ENCODE peak calls at places on chromosomes 6 and 20, in eight cellular contexts. V, W, G, Q, R, P, U and M are unnamed samples. For H3K27me3, the result is how much of the 10 kb centered on the place peaks cover.

GRCh38 chr20:18727032-18727508 is 86.5 kb upstream of the SCP2D1 start:
- DNase-seq in W (peak), Q (no peak), V (no peak), R (no peak), G (no peak), P (peak), U (no peak), M (no peak)

GRCh38 chr6:139368661-139369060 is 5.8 kb downstream of the CITED2 start:
- DNase-seq in V (no peak), G (no peak), U (peak), W (no peak), R (no peak), P (no peak), Q (no peak), M (no peak)

GRCh38 chr6:34237316-34237721 is 646 bp downstream of the HMGA1 start:
- DNase-seq in Q (peak), R (no peak), V (no peak), U (no peak), G (peak), W (peak), P (peak), M (no peak)

GRCh38 chr6:32664827-32665362 is 1.6 kb downstream of the HLA-DQB1 start:
- DNase-seq in G (no peak), W (no peak), P (no peak), Q (peak), V (no peak), R (no peak), U (peak), M (no peak)

GRCh38 chr6:134873500-134874388 is 76.2 kb downstream of the ALDH8A1 start:
- DNase-seq in W (no peak), U (no peak), Q (no peak), G (no peak), R (no peak), P (peak), V (no peak), M (no peak)

GRCh38 chr6:161135695-161136591 is 137.9 kb downstream of the AGPAT4 start:
- DNase-seq in V (no peak), R (no peak), P (no peak), U (peak), G (no peak), W (no peak), Q (no peak), M (no peak)

GRCh38 chr20:47673671-47673955 is 111.7 kb downstream of the SULF2 start:
- DNase-seq in R (no peak), Q (no peak), G (no peak), V (no peak), U (no peak), P (no peak), W (no peak), M (no peak)

GRCh38 chr6:154993026-154993425 is 2.1 kb upstream of the TIAM2 start:
- DNase-seq in W (no peak), G (no peak), P (no peak), R (no peak), Q (no peak), U (no peak), V (no peak), M (no peak)

GRCh38 chr6:75145211-75145610 is 60.6 kb downstream of the COL12A1 start:
- DNase-seq in U (no peak), G (no peak), V (no peak), R (no peak), P (no peak), W (no peak), Q (no peak), M (no peak)

GRCh38 chr6:151629791-151630190 is 136.0 kb downstream of the CCDC170 start:
- DNase-seq in V (no peak), P (no peak), W (peak), U (no peak), R (no peak), Q (no peak), G (no peak), M (no peak)

GRCh38 chr20:52154575-52154974 is 37.0 kb downstream of the ZFP64 start:
- DNase-seq in U (no peak), R (no peak), W (no peak), P (no peak), Q (no peak), G (no peak), V (no peak), M (no peak)

GRCh38 chr6:158018851-158019361 is 37.2 kb downstream of the SYNJ2 start:
- DNase-seq in Q (no peak), G (no peak), U (no peak), R (peak), W (no peak), V (peak), P (no peak), M (no peak)

GRCh38 chr6:95352064-95352463 is 225.3 kb upstream of the MANEA start:
- DNase-seq in G (no peak), Q (no peak), V (no peak), W (peak), U (no peak), P (no peak), R (no peak), M (no peak)

GRCh38 chr20:59020938-59021551 is 1.8 kb downstream of the TUBB1 start:
- DNase-seq in P (no peak), V (peak), U (no peak), W (peak), R (peak), Q (no peak), G (no peak), M (no peak)

GRCh38 chr20:37267684-37268313 is 6.2 kb upstream of the GHRH start:
- DNase-seq in P (no peak), W (no peak), Q (no peak), G (no peak), U (peak), V (no peak), R (no peak), M (no peak)

GRCh38 chr20:40464731-40465208 is 224.3 kb downstream of the MAFB start:
- DNase-seq in P (no peak), R (no peak), Q (no peak), G (no peak), U (no peak), V (no peak), W (no peak), M (no peak)

GRCh38 chr6:149895702-149896310 is 2.1 kb downstream of the RAET1E start:
- DNase-seq in R (peak), G (peak), V (peak), U (no peak), W (peak), P (no peak), Q (peak), M (no peak)

GRCh38 chr6:68040312-68040778 is 594.7 kb upstream of the ADGRB3 start:
- DNase-seq in W (no peak), U (peak), R (no peak), V (no peak), Q (no peak), P (no peak), G (no peak), M (no peak)

GRCh38 chr6:47631248-47632196 is 66.9 kb upstream of the ADGRF4 start:
- DNase-seq in P (no peak), W (peak), U (peak), V (peak), G (peak), Q (no peak), R (peak), M (peak)

GRCh38 chr6:116290799-116291198 is 11.1 kb upstream of the TSPYL1 start:
- DNase-seq in W (no peak), P (no peak), V (no peak), U (no peak), Q (no peak), G (no peak), R (no peak), M (no peak)

GRCh38 chr6:2763876-2764540 is 1.2 kb upstream of the WRNIP1 start:
- DNase-seq in G (peak), V (no peak), P (no peak), W (no peak), U (no peak), Q (no peak), R (no peak), M (no peak)

GRCh38 chr20:25465398-25465797 is 57.9 kb downstream of the GINS1 start:
- DNase-seq in G (no peak), Q (no peak), V (no peak), R (no peak), P (no peak), W (no peak), U (no peak), M (no peak)

GRCh38 chr6:187252-187840 is 104.9 kb upstream of the DUSP22 start:
- DNase-seq in W (no peak), R (no peak), U (no peak), V (no peak), P (no peak), G (no peak), Q (no peak), M (no peak)

GRCh38 chr6:79586548-79586947 is 44.6 kb upstream of the SH3BGRL2 start:
- DNase-seq in W (peak), Q (no peak), V (peak), U (peak), P (no peak), R (peak), G (peak), M (no peak)

GRCh38 chr20:21982559-21982958 is 277.1 kb downstream of the PAX1 start:
- DNase-seq in P (no peak), R (peak), G (no peak), U (no peak), Q (no peak), V (no peak), W (no peak), M (no peak)

GRCh38 chr6:77457720-77458349 is 5.5 kb downstream of the HTR1B start:
- DNase-seq in V (peak), Q (peak), G (peak), W (peak), P (no peak), U (peak), R (peak), M (peak)

GRCh38 chr6:12289655-12290489 is at the start of gene EDN1:
- DNase-seq in Q (peak), U (peak), G (peak), V (peak), W (peak), P (peak), R (peak), M (no peak)

GRCh38 chr6:130417951-130418350 is 52.1 kb downstream of the TMEM200A start:
- DNase-seq in R (peak), V (peak), Q (no peak), G (no peak), P (no peak), U (no peak), W (peak), M (no peak)

GRCh38 chr6:43948527-43949450 is 178.5 kb downstream of the MRPL14 start:
- DNase-seq in G (no peak), P (no peak), U (peak), W (no peak), V (peak), R (no peak), Q (no peak), M (no peak)

GRCh38 chr20:25705830-25706351 is 9.2 kb upstream of the ZNF337 start:
- DNase-seq in W (no peak), Q (no peak), P (no peak), G (no peak), U (no peak), V (no peak), R (no peak), M (no peak)

GRCh38 chr20:62366370-62367135 is 559 bp downstream of the LAMA5 start:
- DNase-seq in U (peak), W (peak), R (no peak), G (peak), Q (peak), V (no peak), P (no peak), M (no peak)

GRCh38 chr20:62368629-62369507 is 1.8 kb upstream of the LAMA5 start:
- DNase-seq in V (peak), W (peak), G (peak), U (peak), Q (no peak), R (no peak), P (no peak), M (no peak)

GRCh38 chr20:62367136-62367482 is at the start of gene LAMA5:
- DNase-seq in W (peak), U (peak), P (no peak), Q (peak), R (no peak), V (no peak), G (peak), M (no peak)

GRCh38 chr20:62368303-62368628 is 1.2 kb upstream of the LAMA5 start:
- DNase-seq in R (no peak), Q (no peak), V (no peak), G (no peak), W (no peak), P (no peak), U (no peak), M (no peak)

GRCh38 chr20:62367483-62368302 is 581 bp upstream of the LAMA5 start:
- DNase-seq in G (peak), U (peak), P (no peak), Q (no peak), R (no peak), V (no peak), W (peak), M (no peak)
- H3K4me3 ChIP-seq in G (peak), U (peak), P (peak), Q (peak), R (peak), V (no peak), W (peak), M (peak)

GRCh38 chr6:7246401-7247178 is 66.4 kb downstream of the SSR1 start:
- DNase-seq in U (peak), G (no peak), Q (no peak), P (no peak), W (no peak), R (no peak), V (no peak), M (no peak)
- TF ChIP-seq CTCF in U (peak), G (no peak), Q (no peak), P (no peak), W (no peak), R (peak), V (no peak), M (no peak)

DNA sequence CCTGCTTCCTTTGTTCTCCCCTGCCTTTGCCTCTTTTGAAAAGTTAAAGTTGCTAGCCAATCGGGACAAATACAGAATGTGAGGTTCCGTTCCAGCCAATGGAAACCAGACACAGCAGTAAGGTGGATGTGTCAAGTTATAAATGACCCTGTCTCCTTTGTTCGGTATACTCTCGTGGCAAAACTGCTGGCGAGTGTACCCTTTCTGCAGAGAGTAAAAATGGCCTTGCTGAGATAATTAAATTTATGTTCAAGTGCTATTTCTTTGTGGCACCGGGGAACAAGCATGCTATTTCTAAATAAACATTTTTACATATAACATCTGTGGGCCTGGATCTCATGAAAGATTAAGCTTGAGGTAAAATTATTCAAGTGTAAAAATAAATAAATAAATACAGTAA is 50.2 kb downstream of the RARS2 start:
- DNase-seq in Q (no peak), V (no peak), W (no peak), U (no peak), P (no peak), R (no peak), G (no peak), M (no peak)
- H3K27me3 ChIP-seq in Q (under half), V (under half), W (under half), U (under half), P (under half), R (under half), G (under half), M (under half)

GRCh38 chr20:3072530-3073250 is 1.3 kb downstream of the OXT start:
- DNase-seq in R (no peak), Q (no peak), G (no peak), U (no peak), W (no peak), P (no peak), V (no peak), M (no peak)

GRCh38 chr20:3068075-3068474 is 3.3 kb upstream of the OXT start:
- DNase-seq in V (no peak), P (no peak), U (no peak), R (no peak), W (no peak), Q (no peak), G (no peak), M (no peak)

GRCh38 chr20:3068986-3069900 is 2.2 kb upstream of the OXT start:
- DNase-seq in G (no peak), P (no peak), R (peak), V (peak), U (peak), Q (no peak), W (peak), M (no peak)

GRCh38 chr20:3071610-3072529 is at the start of gene OXT:
- DNase-seq in G (no peak), P (peak), W (no peak), Q (peak), V (no peak), R (no peak), U (peak), M (no peak)

GRCh38 chr20:3071266-3071609 is 182 bp upstream of the OXT start:
- DNase-seq in G (no peak), W (no peak), Q (no peak), V (no peak), U (no peak), P (no peak), R (no peak), M (no peak)
- H3K4me3 ChIP-seq in G (no peak), W (no peak), Q (peak), V (no peak), U (no peak), P (peak), R (peak), M (peak)

DNA sequence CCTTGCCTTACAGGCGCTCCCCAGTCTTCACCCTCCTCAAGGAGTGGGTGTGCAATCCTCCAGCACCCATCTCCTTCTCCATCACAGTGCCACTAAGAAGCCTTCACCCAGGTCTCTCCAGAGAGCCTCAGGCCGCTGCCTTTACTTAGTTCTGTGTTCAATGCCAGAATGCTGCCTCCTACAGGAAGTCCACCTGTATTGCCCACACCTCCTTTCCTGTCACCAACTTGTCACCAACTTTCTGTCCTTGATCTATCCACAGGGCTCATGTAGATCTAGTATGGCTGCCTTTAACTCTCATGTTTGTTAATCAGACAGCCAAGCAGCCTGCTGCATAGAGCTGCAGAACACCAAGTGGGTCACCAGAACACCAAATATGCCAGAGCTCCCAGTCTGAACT is 546 bp upstream of the LST1 start:
- DNase-seq in R (no peak), V (no peak), U (peak), W (peak), Q (no peak), G (no peak), P (no peak), M (no peak)
- TF ChIP-seq CTCF in R (peak), V (peak), U (peak), W (peak), Q (no peak), G (peak), P (peak), M (peak)

GRCh38 chr6:27678449-27678848 is 205.5 kb upstream of the ZNF184 start:
- DNase-seq in P (no peak), Q (no peak), R (no peak), W (no peak), G (no peak), V (no peak), U (no peak), M (no peak)
- H3K27me3 ChIP-seq in P (under half), Q (half or more), R (under half), W (under half), G (half or more), V (under half), U (half or more), M (under half)

GRCh38 chr6:15824851-15825250 is 162.0 kb upstream of the DTNBP1 start:
- DNase-seq in R (no peak), P (no peak), U (no peak), Q (no peak), W (no peak), G (no peak), V (no peak), M (no peak)

GRCh38 chr6:15825332-15825930 is 162.6 kb upstream of the DTNBP1 start:
- DNase-seq in Q (no peak), G (no peak), V (no peak), U (no peak), R (no peak), W (no peak), P (no peak), M (no peak)

GRCh38 chr6:15823838-15824414 is 161.1 kb upstream of the DTNBP1 start:
- DNase-seq in V (no peak), Q (no peak), R (no peak), W (no peak), G (no peak), U (no peak), P (no peak), M (no peak)

GRCh38 chr6:15827492-15828255 is 164.8 kb upstream of the DTNBP1 start:
- DNase-seq in V (no peak), W (no peak), P (no peak), G (no peak), R (no peak), Q (peak), U (no peak), M (no peak)

DNA sequence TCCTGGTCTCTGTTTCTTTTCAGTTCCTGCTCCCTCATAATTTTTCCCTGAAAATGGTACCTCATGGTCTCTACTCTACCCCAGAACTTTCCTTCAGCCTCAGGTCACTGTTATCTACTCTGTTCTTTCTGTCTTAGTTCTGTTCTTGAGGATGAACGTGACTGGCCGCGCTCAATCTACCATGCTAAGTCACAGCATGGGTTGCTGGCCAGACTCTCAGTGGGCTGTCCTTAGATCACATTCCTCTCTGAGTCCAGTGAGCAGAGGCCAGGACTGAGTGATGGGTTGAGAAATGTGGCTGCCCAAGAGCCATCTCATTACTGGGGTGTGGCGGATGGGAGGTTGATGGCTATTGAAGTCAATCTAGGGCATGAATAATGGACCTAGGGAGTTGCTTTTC is 164.0 kb upstream of the DTNBP1 start:
- DNase-seq in V (no peak), U (no peak), W (no peak), R (no peak), G (no peak), P (no peak), Q (no peak), M (no peak)
- H3K4me3 ChIP-seq in V (no peak), U (no peak), W (no peak), R (no peak), G (no peak), P (no peak), Q (no peak), M (no peak)